ENCODE peak calls at places on chromosome 22, in ten cellular contexts. One of them, this sample, is unnamed.

GRCh38 chr22:40232624-40233023 is 54.9 kb downstream of the TNRC6B start:
- DNase-seq in WTC11: no peak
- DNase-seq in Calu3: no peak
- DNase-seq in HTR-8/SVneo: no peak
- DNase-seq in activated CD8-positive, alpha-beta memory T cell treated with anti-CD3 and anti-CD28 coated beads for 24 hours: no peak
- DNase-seq in fibroblast of lung: no peak
- DNase-seq in foreskin fibroblast: no peak
- DNase-seq in GF-D8: no peak
- DNase-seq in AG20443: no peak
- DNase-seq in ELF-1: no peak
- DNase-seq in this sample: no peak

GRCh38 chr22:32847067-32847491 is 45.6 kb downstream of the TIMP3 start:
- DNase-seq in WTC11: no peak
- DNase-seq in Calu3: no peak
- DNase-seq in HTR-8/SVneo: no peak
- DNase-seq in activated CD8-positive, alpha-beta memory T cell treated with anti-CD3 and anti-CD28 coated beads for 24 hours: no peak
- DNase-seq in fibroblast of lung: peak; percentile 63
- DNase-seq in foreskin fibroblast: no peak
- DNase-seq in GF-D8: no peak
- DNase-seq in AG20443: no peak
- DNase-seq in ELF-1: no peak
- DNase-seq in this sample: no peak

GRCh38 chr22:32478994-32479393 is 4.4 kb downstream of the FBXO7 start:
- DNase-seq in WTC11: no peak
- DNase-seq in Calu3: no peak
- DNase-seq in HTR-8/SVneo: no peak
- DNase-seq in activated CD8-positive, alpha-beta memory T cell treated with anti-CD3 and anti-CD28 coated beads for 24 hours: no peak
- DNase-seq in fibroblast of lung: peak; percentile 50
- DNase-seq in foreskin fibroblast: peak; percentile 11
- DNase-seq in GF-D8: no peak
- DNase-seq in AG20443: peak; percentile 32
- DNase-seq in ELF-1: no peak
- DNase-seq in this sample: no peak

GRCh38 chr22:35072939-35073338 is 7.0 kb downstream of the ISX start:
- DNase-seq in WTC11: no peak
- DNase-seq in Calu3: no peak
- DNase-seq in HTR-8/SVneo: no peak
- DNase-seq in activated CD8-positive, alpha-beta memory T cell treated with anti-CD3 and anti-CD28 coated beads for 24 hours: no peak
- DNase-seq in fibroblast of lung: peak; percentile 1
- DNase-seq in foreskin fibroblast: peak; percentile 1
- DNase-seq in GF-D8: no peak
- DNase-seq in AG20443: peak; percentile 14
- DNase-seq in ELF-1: no peak
- DNase-seq in this sample: no peak

GRCh38 chr22:47218671-47219070 is 456.2 kb downstream of the TBC1D22A start:
- DNase-seq in WTC11: no peak
- DNase-seq in Calu3: no peak
- DNase-seq in HTR-8/SVneo: no peak
- DNase-seq in activated CD8-positive, alpha-beta memory T cell treated with anti-CD3 and anti-CD28 coated beads for 24 hours: no peak
- DNase-seq in fibroblast of lung: no peak
- DNase-seq in foreskin fibroblast: no peak
- DNase-seq in GF-D8: no peak
- DNase-seq in AG20443: no peak
- DNase-seq in ELF-1: no peak
- DNase-seq in this sample: no peak

GRCh38 chr22:39278040-39278439 is 33.3 kb upstream of the PDGFB start:
- DNase-seq in WTC11: no peak
- DNase-seq in Calu3: no peak
- DNase-seq in HTR-8/SVneo: no peak
- DNase-seq in activated CD8-positive, alpha-beta memory T cell treated with anti-CD3 and anti-CD28 coated beads for 24 hours: no peak
- DNase-seq in fibroblast of lung: peak; percentile 43
- DNase-seq in foreskin fibroblast: no peak
- DNase-seq in GF-D8: no peak
- DNase-seq in AG20443: peak; percentile 84
- DNase-seq in ELF-1: no peak
- DNase-seq in this sample: peak; percentile 39

GRCh38 chr22:25759825-25760231 is 17.8 kb downstream of the MYO18B start:
- DNase-seq in WTC11: no peak
- DNase-seq in Calu3: peak; percentile 72
- DNase-seq in HTR-8/SVneo: peak; percentile 71
- DNase-seq in activated CD8-positive, alpha-beta memory T cell treated with anti-CD3 and anti-CD28 coated beads for 24 hours: no peak
- DNase-seq in fibroblast of lung: peak; percentile 99
- DNase-seq in foreskin fibroblast: peak; percentile 94
- DNase-seq in GF-D8: peak; percentile 65
- DNase-seq in AG20443: peak; percentile 87
- DNase-seq in ELF-1: no peak
- DNase-seq in this sample: peak; percentile 95

GRCh38 chr22:27774200-27774599 is 27.4 kb downstream of the MN1 start:
- DNase-seq in WTC11: no peak
- DNase-seq in Calu3: no peak
- DNase-seq in HTR-8/SVneo: no peak
- DNase-seq in activated CD8-positive, alpha-beta memory T cell treated with anti-CD3 and anti-CD28 coated beads for 24 hours: no peak
- DNase-seq in fibroblast of lung: no peak
- DNase-seq in foreskin fibroblast: no peak
- DNase-seq in GF-D8: no peak
- DNase-seq in AG20443: no peak
- DNase-seq in ELF-1: no peak
- DNase-seq in this sample: no peak

GRCh38 chr22:44407404-44408226 is 90.4 kb downstream of the RTL6 start:
- DNase-seq in WTC11: no peak
- DNase-seq in Calu3: no peak
- DNase-seq in HTR-8/SVneo: no peak
- DNase-seq in activated CD8-positive, alpha-beta memory T cell treated with anti-CD3 and anti-CD28 coated beads for 24 hours: no peak
- DNase-seq in fibroblast of lung: peak; percentile 58
- DNase-seq in foreskin fibroblast: peak; percentile 10
- DNase-seq in GF-D8: no peak
- DNase-seq in AG20443: peak; percentile 51
- DNase-seq in ELF-1: no peak
- DNase-seq in this sample: no peak

GRCh38 chr22:34986461-34986977 is 79.4 kb upstream of the ISX start:
- DNase-seq in WTC11: no peak
- DNase-seq in Calu3: no peak
- DNase-seq in HTR-8/SVneo: no peak
- DNase-seq in activated CD8-positive, alpha-beta memory T cell treated with anti-CD3 and anti-CD28 coated beads for 24 hours: no peak
- DNase-seq in fibroblast of lung: peak; percentile 8
- DNase-seq in foreskin fibroblast: no peak
- DNase-seq in GF-D8: no peak
- DNase-seq in AG20443: no peak
- DNase-seq in ELF-1: no peak
- DNase-seq in this sample: no peak

GRCh38 chr22:30253205-30253852 is 6.8 kb upstream of the LIF start:
- DNase-seq in WTC11: no peak
- DNase-seq in Calu3: peak; percentile 95
- DNase-seq in HTR-8/SVneo: no peak
- DNase-seq in activated CD8-positive, alpha-beta memory T cell treated with anti-CD3 and anti-CD28 coated beads for 24 hours: no peak
- DNase-seq in fibroblast of lung: peak; percentile 77
- DNase-seq in foreskin fibroblast: peak; percentile 71
- DNase-seq in GF-D8: no peak
- DNase-seq in AG20443: no peak
- DNase-seq in ELF-1: no peak
- DNase-seq in this sample: peak; percentile 72

GRCh38 chr22:35301370-35301874 is 1.7 kb downstream of the TOM1 start:
- DNase-seq in WTC11: no peak
- DNase-seq in Calu3: peak; percentile 83
- DNase-seq in HTR-8/SVneo: peak; percentile 29
- DNase-seq in activated CD8-positive, alpha-beta memory T cell treated with anti-CD3 and anti-CD28 coated beads for 24 hours: no peak
- DNase-seq in fibroblast of lung: peak; percentile 98
- DNase-seq in foreskin fibroblast: peak; percentile 76
- DNase-seq in GF-D8: peak; percentile 92
- DNase-seq in AG20443: peak; percentile 91
- DNase-seq in ELF-1: peak; percentile 32
- DNase-seq in this sample: no peak

GRCh38 chr22:36486619-36487384 is 5.4 kb upstream of the TXN2 start:
- DNase-seq in WTC11: peak; percentile 77
- DNase-seq in Calu3: peak; percentile 37
- DNase-seq in HTR-8/SVneo: no peak
- DNase-seq in activated CD8-positive, alpha-beta memory T cell treated with anti-CD3 and anti-CD28 coated beads for 24 hours: peak; percentile 81
- DNase-seq in fibroblast of lung: peak; percentile 47
- DNase-seq in foreskin fibroblast: peak; percentile 73
- DNase-seq in GF-D8: no peak
- DNase-seq in AG20443: peak; percentile 39
- DNase-seq in ELF-1: peak; percentile 74
- DNase-seq in this sample: peak; percentile 74

GRCh38 chr22:33000342-33001280 is 57.6 kb downstream of the SYN3 start:
- DNase-seq in WTC11: peak; percentile 89
- DNase-seq in Calu3: peak; percentile 71
- DNase-seq in HTR-8/SVneo: peak; percentile 41
- DNase-seq in activated CD8-positive, alpha-beta memory T cell treated with anti-CD3 and anti-CD28 coated beads for 24 hours: peak; percentile 73
- DNase-seq in fibroblast of lung: peak; percentile 37
- DNase-seq in foreskin fibroblast: peak; percentile 75
- DNase-seq in GF-D8: no peak
- DNase-seq in AG20443: peak; percentile 81
- DNase-seq in ELF-1: peak; percentile 92
- DNase-seq in this sample: peak; percentile 43

GRCh38 chr22:47604563-47604962 is 842.1 kb downstream of the TBC1D22A start:
- DNase-seq in WTC11: no peak
- DNase-seq in Calu3: no peak
- DNase-seq in HTR-8/SVneo: no peak
- DNase-seq in activated CD8-positive, alpha-beta memory T cell treated with anti-CD3 and anti-CD28 coated beads for 24 hours: no peak
- DNase-seq in fibroblast of lung: no peak
- DNase-seq in foreskin fibroblast: no peak
- DNase-seq in GF-D8: no peak
- DNase-seq in AG20443: no peak
- DNase-seq in ELF-1: peak; percentile 37
- DNase-seq in this sample: no peak

GRCh38 chr22:49972163-49973017 is 11.8 kb downstream of the PIM3 start:
- DNase-seq in WTC11: peak; percentile 30
- DNase-seq in Calu3: no peak
- DNase-seq in HTR-8/SVneo: no peak
- DNase-seq in activated CD8-positive, alpha-beta memory T cell treated with anti-CD3 and anti-CD28 coated beads for 24 hours: peak; percentile 69
- DNase-seq in fibroblast of lung: no peak
- DNase-seq in foreskin fibroblast: no peak
- DNase-seq in GF-D8: no peak
- DNase-seq in AG20443: no peak
- DNase-seq in ELF-1: no peak
- DNase-seq in this sample: no peak

GRCh38 chr22:29313126-29314071 is 2.1 kb downstream of the RASL10A start:
- DNase-seq in WTC11: peak; percentile 79
- DNase-seq in Calu3: no peak
- DNase-seq in HTR-8/SVneo: no peak
- DNase-seq in activated CD8-positive, alpha-beta memory T cell treated with anti-CD3 and anti-CD28 coated beads for 24 hours: peak; percentile 69
- DNase-seq in fibroblast of lung: no peak
- DNase-seq in foreskin fibroblast: peak; percentile 55
- DNase-seq in GF-D8: no peak
- DNase-seq in AG20443: peak; percentile 72
- DNase-seq in ELF-1: peak; percentile 93
- DNase-seq in this sample: peak; percentile 51

GRCh38 chr22:47154621-47155081 is 392.2 kb downstream of the TBC1D22A start:
- DNase-seq in WTC11: no peak
- DNase-seq in Calu3: no peak
- DNase-seq in HTR-8/SVneo: no peak
- DNase-seq in activated CD8-positive, alpha-beta memory T cell treated with anti-CD3 and anti-CD28 coated beads for 24 hours: no peak
- DNase-seq in fibroblast of lung: peak; percentile 83
- DNase-seq in foreskin fibroblast: peak; percentile 80
- DNase-seq in GF-D8: no peak
- DNase-seq in AG20443: peak; percentile 87
- DNase-seq in ELF-1: no peak
- DNase-seq in this sample: peak; percentile 72

GRCh38 chr22:27692243-27692642 is 109.3 kb downstream of the MN1 start:
- DNase-seq in WTC11: no peak
- DNase-seq in Calu3: no peak
- DNase-seq in HTR-8/SVneo: no peak
- DNase-seq in activated CD8-positive, alpha-beta memory T cell treated with anti-CD3 and anti-CD28 coated beads for 24 hours: no peak
- DNase-seq in fibroblast of lung: peak; percentile 29
- DNase-seq in foreskin fibroblast: peak; percentile 38
- DNase-seq in GF-D8: no peak
- DNase-seq in AG20443: peak; percentile 57
- DNase-seq in ELF-1: no peak
- DNase-seq in this sample: no peak

GRCh38 chr22:30196141-30196866 is 50.3 kb downstream of the LIF start:
- DNase-seq in WTC11: peak; percentile 62
- DNase-seq in Calu3: peak; percentile 97
- DNase-seq in HTR-8/SVneo: peak; percentile 69
- DNase-seq in activated CD8-positive, alpha-beta memory T cell treated with anti-CD3 and anti-CD28 coated beads for 24 hours: peak; percentile 75
- DNase-seq in fibroblast of lung: peak; percentile 100
- DNase-seq in foreskin fibroblast: peak; percentile 99
- DNase-seq in GF-D8: peak; percentile 87
- DNase-seq in AG20443: peak; percentile 84
- DNase-seq in ELF-1: peak; percentile 81
- DNase-seq in this sample: peak; percentile 88

GRCh38 chr22:32050678-32051515 is 7.8 kb downstream of the SLC5A1 start:
- DNase-seq in WTC11: no peak
- DNase-seq in Calu3: peak; percentile 79
- DNase-seq in HTR-8/SVneo: peak; percentile 72
- DNase-seq in activated CD8-positive, alpha-beta memory T cell treated with anti-CD3 and anti-CD28 coated beads for 24 hours: peak; percentile 72
- DNase-seq in fibroblast of lung: peak; percentile 90
- DNase-seq in foreskin fibroblast: peak; percentile 90
- DNase-seq in GF-D8: peak; percentile 76
- DNase-seq in AG20443: peak; percentile 63
- DNase-seq in ELF-1: peak; percentile 37
- DNase-seq in this sample: no peak

GRCh38 chr22:19292262-19293230 is 1.0 kb upstream of the CLTCL1 start:
- DNase-seq in WTC11: no peak
- DNase-seq in Calu3: no peak
- DNase-seq in HTR-8/SVneo: no peak
- DNase-seq in activated CD8-positive, alpha-beta memory T cell treated with anti-CD3 and anti-CD28 coated beads for 24 hours: no peak
- DNase-seq in fibroblast of lung: no peak
- DNase-seq in foreskin fibroblast: peak; percentile 47
- DNase-seq in GF-D8: no peak
- DNase-seq in AG20443: no peak
- DNase-seq in ELF-1: no peak
- DNase-seq in this sample: no peak

GRCh38 chr22:21669026-21669425 is 3.2 kb downstream of the PPIL2 start:
- DNase-seq in WTC11: no peak
- DNase-seq in Calu3: no peak
- DNase-seq in HTR-8/SVneo: no peak
- DNase-seq in activated CD8-positive, alpha-beta memory T cell treated with anti-CD3 and anti-CD28 coated beads for 24 hours: no peak
- DNase-seq in fibroblast of lung: no peak
- DNase-seq in foreskin fibroblast: no peak
- DNase-seq in GF-D8: no peak
- DNase-seq in AG20443: no peak
- DNase-seq in ELF-1: peak; percentile 75
- DNase-seq in this sample: no peak

GRCh38 chr22:43127166-43127908 is 15.9 kb downstream of the MCAT start:
- DNase-seq in WTC11: no peak
- DNase-seq in Calu3: peak; percentile 91
- DNase-seq in HTR-8/SVneo: no peak
- DNase-seq in activated CD8-positive, alpha-beta memory T cell treated with anti-CD3 and anti-CD28 coated beads for 24 hours: no peak
- DNase-seq in fibroblast of lung: no peak
- DNase-seq in foreskin fibroblast: no peak
- DNase-seq in GF-D8: no peak
- DNase-seq in AG20443: no peak
- DNase-seq in ELF-1: no peak
- DNase-seq in this sample: no peak

GRCh38 chr22:42794551-42795510 is 62.2 kb downstream of the ARFGAP3 start:
- DNase-seq in WTC11: peak; percentile 49
- DNase-seq in Calu3: no peak
- DNase-seq in HTR-8/SVneo: no peak
- DNase-seq in activated CD8-positive, alpha-beta memory T cell treated with anti-CD3 and anti-CD28 coated beads for 24 hours: no peak
- DNase-seq in fibroblast of lung: no peak
- DNase-seq in foreskin fibroblast: peak; percentile 33
- DNase-seq in GF-D8: no peak
- DNase-seq in AG20443: peak; percentile 12
- DNase-seq in ELF-1: peak; percentile 60
- DNase-seq in this sample: peak; percentile 25

GRCh38 chr22:47515384-47516125 is 753.1 kb downstream of the TBC1D22A start:
- DNase-seq in WTC11: no peak
- DNase-seq in Calu3: no peak
- DNase-seq in HTR-8/SVneo: no peak
- DNase-seq in activated CD8-positive, alpha-beta memory T cell treated with anti-CD3 and anti-CD28 coated beads for 24 hours: no peak
- DNase-seq in fibroblast of lung: no peak
- DNase-seq in foreskin fibroblast: no peak
- DNase-seq in GF-D8: no peak
- DNase-seq in AG20443: no peak
- DNase-seq in ELF-1: no peak
- DNase-seq in this sample: no peak

GRCh38 chr22:30310881-30311771 is 15.6 kb downstream of the TBC1D10A start:
- DNase-seq in WTC11: no peak
- DNase-seq in Calu3: no peak
- DNase-seq in HTR-8/SVneo: no peak
- DNase-seq in activated CD8-positive, alpha-beta memory T cell treated with anti-CD3 and anti-CD28 coated beads for 24 hours: no peak
- DNase-seq in fibroblast of lung: peak; percentile 78
- DNase-seq in foreskin fibroblast: peak; percentile 86
- DNase-seq in GF-D8: no peak
- DNase-seq in AG20443: peak; percentile 82
- DNase-seq in ELF-1: no peak
- DNase-seq in this sample: no peak

GRCh38 chr22:47017245-47017644 is 254.8 kb downstream of the TBC1D22A start:
- DNase-seq in WTC11: no peak
- DNase-seq in Calu3: no peak
- DNase-seq in HTR-8/SVneo: no peak
- DNase-seq in activated CD8-positive, alpha-beta memory T cell treated with anti-CD3 and anti-CD28 coated beads for 24 hours: no peak
- DNase-seq in fibroblast of lung: no peak
- DNase-seq in foreskin fibroblast: no peak
- DNase-seq in GF-D8: no peak
- DNase-seq in AG20443: no peak
- DNase-seq in ELF-1: no peak
- DNase-seq in this sample: no peak

This sample was measured in lung microvascular endothelial cell.